ENCODE peak calls at places on chromosomes 7 and 10, in eight cellular contexts. W is stomach; F is pancreas; D is spleen; I is left ventricle myocardium inferior; E is psoas muscle; P is CD8-positive, alpha-beta T cell; M is CD4-positive, CD25-positive, alpha-beta regulatory T cell. K is an unnamed sample. For H3K4me1, the result is how much of the 10 kb centered on the place peaks cover.

GRCh38 chr7:149856583-149856982 is 17.2 kb upstream of the ATP6V0E2 start:
- DNase-seq in W (no peak), F (no peak), D (no peak), I (no peak), E (no peak), P (no peak), M (no peak), K (peak)

GRCh38 chr7:120714945-120715344 is 143.0 kb downstream of the TSPAN12 start:
- DNase-seq in W (no peak), F (no peak), D (no peak), I (no peak), E (no peak), P (no peak), M (no peak), K (no peak)

GRCh38 chr7:143882020-143882610 is 19.9 kb downstream of the TCAF1 start:
- DNase-seq in W (no peak), F (no peak), D (no peak), I (peak), E (peak), P (no peak), M (no peak), K (no peak)

GRCh38 chr10:62755662-62756653 is 48.6 kb upstream of the ADO start:
- DNase-seq in W (no peak), F (no peak), D (no peak), I (no peak), E (no peak), P (no peak), M (no peak), K (peak)

GRCh38 chr10:124472071-124472470 is 10.4 kb downstream of the LHPP start:
- DNase-seq in W (no peak), F (no peak), D (no peak), I (no peak), E (no peak), P (no peak), M (no peak), K (no peak)

GRCh38 chr10:26733750-26734568 is 36.5 kb downstream of the PDSS1 start:
- DNase-seq in W (peak), F (no peak), D (no peak), I (no peak), E (no peak), P (no peak), M (no peak), K (no peak)

GRCh38 chr10:79282388-79282787 is 64.9 kb upstream of the PPIF start:
- DNase-seq in W (no peak), F (no peak), D (no peak), I (no peak), E (no peak), P (no peak), M (no peak), K (no peak)

GRCh38 chr7:48259463-48260280 is 88.4 kb downstream of the ABCA13 start:
- DNase-seq in W (no peak), F (no peak), D (no peak), I (no peak), E (no peak), P (no peak), M (no peak), K (no peak)

GRCh38 chr7:55092186-55092976 is 73.6 kb downstream of the EGFR start:
- DNase-seq in W (no peak), F (no peak), D (no peak), I (no peak), E (no peak), P (no peak), M (no peak), K (no peak)

GRCh38 chr10:11551915-11552602 is 59.4 kb downstream of the USP6NL start:
- DNase-seq in W (no peak), F (no peak), D (no peak), I (no peak), E (no peak), P (no peak), M (no peak), K (no peak)

GRCh38 chr10:63385254-63385653 is 80.5 kb downstream of the JMJD1C start:
- DNase-seq in W (no peak), F (no peak), D (no peak), I (no peak), E (no peak), P (no peak), M (no peak), K (no peak)

GRCh38 chr10:125629758-125630376 is 53.1 kb downstream of the TEX36 start:
- DNase-seq in W (no peak), F (no peak), D (no peak), I (no peak), E (no peak), P (no peak), M (no peak), K (no peak)

GRCh38 chr7:19146699-19147098 is 1.5 kb upstream of the FERD3L start:
- DNase-seq in W (no peak), F (no peak), D (no peak), I (no peak), E (no peak), P (no peak), M (no peak), K (no peak)

GRCh38 chr10:60810437-60811182 is 32.3 kb downstream of the CDK1 start:
- DNase-seq in W (peak), F (no peak), D (no peak), I (no peak), E (no peak), P (no peak), M (no peak), K (no peak)

GRCh38 chr7:48376263-48376662 is 205.0 kb downstream of the ABCA13 start:
- DNase-seq in W (no peak), F (no peak), D (no peak), I (no peak), E (no peak), P (no peak), M (no peak), K (no peak)

GRCh38 chr7:3039787-3040186 is 3.9 kb downstream of the CARD11 start:
- DNase-seq in W (no peak), F (peak), D (no peak), I (no peak), E (no peak), P (no peak), M (no peak), K (no peak)

GRCh38 chr7:136033413-136034031 is 56.4 kb upstream of the MTPN start:
- DNase-seq in W (no peak), F (no peak), D (no peak), I (peak), E (no peak), P (no peak), M (no peak), K (no peak)

GRCh38 chr7:80705164-80705781 is 66.8 kb downstream of the CD36 start:
- DNase-seq in W (no peak), F (no peak), D (no peak), I (no peak), E (no peak), P (no peak), M (no peak), K (no peak)

GRCh38 chr10:43377393-43377883 is 6.0 kb downstream of the FXYD4 start:
- DNase-seq in W (peak), F (no peak), D (peak), I (no peak), E (no peak), P (no peak), M (no peak), K (no peak)

GRCh38 chr7:155456517-155456771 is 1.5 kb upstream of the EN2 start:
- DNase-seq in W (no peak), F (no peak), D (no peak), I (no peak), E (no peak), P (no peak), M (no peak), K (no peak)
- H3K4me3 ChIP-seq in W (peak), F (no peak), D (peak), I (peak), E (peak), P (no peak), M (no peak), K (no peak)

DNA sequence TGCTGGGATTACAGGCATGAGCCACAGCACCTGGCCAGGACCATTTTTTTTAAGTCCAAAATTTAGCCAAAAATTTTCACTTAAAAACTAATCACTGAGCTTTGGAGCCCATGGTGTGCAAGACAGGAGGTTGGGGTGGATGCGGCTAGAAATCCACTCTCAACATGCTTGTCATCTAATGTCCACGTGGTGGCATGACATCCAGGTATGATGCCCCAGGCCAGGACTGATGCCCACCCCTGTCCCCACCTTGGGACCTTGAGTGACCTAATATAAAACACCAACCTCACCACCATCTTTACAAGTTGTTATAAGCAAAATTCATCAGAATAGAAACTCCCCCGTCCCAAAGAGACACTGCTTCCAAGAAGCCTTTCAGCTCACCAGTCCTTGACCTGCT is 20.4 kb upstream of the IMPDH1 start:
- DNase-seq in W (no peak), F (no peak), D (no peak), I (no peak), E (no peak), P (no peak), M (no peak), K (no peak)
- H3K4me1 ChIP-seq in W (under half), F (under half), D (under half), I (under half), E (under half), P (under half), M (under half), K (under half)

DNA sequence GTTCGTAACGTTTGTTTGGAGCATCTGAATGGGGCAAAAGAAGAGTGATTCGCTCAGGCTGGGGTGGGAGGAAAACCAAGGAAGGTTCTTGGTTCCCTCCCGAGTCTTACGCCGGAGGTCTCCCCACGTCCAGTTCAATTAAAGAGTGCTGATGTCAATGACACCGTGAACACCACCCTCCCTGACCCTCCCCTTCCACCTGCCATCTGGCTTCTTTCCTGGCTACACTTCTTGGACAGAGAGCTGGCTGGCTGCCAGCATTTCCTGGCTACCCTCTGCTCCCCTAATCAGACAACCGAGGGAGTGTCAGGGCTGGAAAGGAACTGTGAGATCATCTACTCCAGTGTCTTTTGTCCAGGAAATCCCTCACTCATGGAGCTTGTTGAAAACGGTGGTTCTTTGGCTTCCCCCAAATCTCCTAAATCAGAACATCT is 24.1 kb upstream of the FFAR4 start:
- DNase-seq in W (peak), F (peak), D (no peak), I (peak), E (peak), P (no peak), M (no peak), K (no peak)
- H3K4me3 ChIP-seq in W (no peak), F (no peak), D (no peak), I (peak), E (peak), P (no peak), M (no peak), K (no peak)

DNA sequence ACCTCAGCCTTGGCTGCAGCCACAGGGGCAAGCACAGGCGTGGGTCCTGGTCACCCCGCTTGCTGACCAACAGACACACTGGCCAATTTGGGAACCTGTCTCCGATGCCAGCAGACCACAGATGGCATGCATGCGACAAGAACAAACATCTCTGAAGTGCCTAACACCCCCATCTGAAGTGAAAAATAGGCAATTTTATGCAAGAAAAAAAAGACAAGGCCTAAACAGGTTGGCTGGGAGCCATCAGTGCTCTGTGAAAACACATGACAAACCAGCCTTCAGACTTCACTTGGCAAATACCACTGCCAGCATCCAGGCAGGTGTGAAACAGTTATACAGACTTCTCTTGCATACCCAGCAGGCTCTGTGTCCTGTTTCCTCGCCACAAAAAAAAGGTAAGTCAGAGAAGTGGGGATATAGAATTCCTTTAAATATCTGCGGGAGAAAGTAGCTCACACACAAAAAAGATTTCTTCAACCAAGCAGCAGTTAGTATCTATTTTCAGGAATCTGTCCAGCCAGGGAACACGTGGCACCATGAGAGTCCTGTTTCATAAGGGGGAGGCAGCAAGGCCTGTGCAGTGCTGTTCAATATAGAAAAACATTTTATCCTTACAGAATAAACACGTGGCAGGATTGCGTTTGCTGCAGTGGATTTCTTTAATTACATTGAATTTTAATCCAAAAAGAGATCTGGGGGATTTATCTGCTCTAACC is 293.4 kb upstream of the MKLN1 start:
- DNase-seq in W (no peak), F (no peak), D (no peak), I (no peak), E (no peak), P (no peak), M (no peak), K (no peak)
- H3K4me1 ChIP-seq in W (half or more), F (under half), D (half or more), I (half or more), E (half or more), P (half or more), M (half or more), K (half or more)